ENCODE peak calls at places on chromosomes 16 and 17, in five cellular contexts. F, B, T, N and P are unnamed samples.

GRCh38 chr17:74380086-74380958 is 13.0 kb downstream of the GPR142 start:
- DNase-seq in B (peak; percentile 55), F (no peak), T (no peak), N (no peak), P (peak; percentile 53)

GRCh38 chr16:60013076-60013475 is 1279.0 kb upstream of the GOT2 start:
- DNase-seq in T (no peak), B (no peak), N (no peak), F (no peak), P (no peak)

GRCh38 chr16:62477796-62478195 is 441.6 kb upstream of the CDH8 start:
- DNase-seq in B (no peak), N (no peak), T (no peak), F (no peak), P (no peak)

GRCh38 chr16:72996291-72997062 is 51.5 kb downstream of the ZFHX3 start:
- DNase-seq in B (no peak), N (no peak), F (no peak), T (no peak), P (no peak)

GRCh38 chr16:78659668-78660217 is 560.3 kb downstream of the WWOX start:
- DNase-seq in N (peak; percentile 27), B (no peak), F (no peak), T (no peak), P (no peak)

GRCh38 chr16:78096386-78096785 is 3.1 kb upstream of the WWOX start:
- DNase-seq in F (no peak), T (no peak), B (no peak), N (no peak), P (no peak)

GRCh38 chr17:44801880-44802279 is 28.2 kb downstream of the GJC1 start:
- DNase-seq in F (no peak), B (no peak), T (no peak), N (no peak), P (no peak)

GRCh38 chr16:21100447-21100846 is 50.2 kb downstream of the DNAH3 start:
- DNase-seq in B (no peak), F (no peak), N (no peak), T (no peak), P (no peak)

GRCh38 chr17:61307905-61308886 is 91.4 kb upstream of the TBX2 start:
- DNase-seq in F (no peak), B (no peak), T (no peak), N (no peak), P (no peak)

GRCh38 chr16:78183886-78184553 is 84.6 kb downstream of the WWOX start:
- DNase-seq in N (no peak), F (no peak), B (no peak), T (no peak), P (no peak)